ENCODE peak calls at places on chromosomes 16 and 17, in eight cellular contexts. Y, A, E, S, M, W, U and K are unnamed samples.
A peak's percentile ranks its signal among the peaks of the same experiment; 100 is the strongest.

GRCh38 chr17:7234100-7235012 is at the start of gene DVL2:
- DNase-seq in U (peak; percentile 96), S (peak; percentile 97), M (peak; percentile 94), A (peak; percentile 98), Y (peak; percentile 95), E (peak; percentile 95), W (peak; percentile 92), K (peak; percentile 94)

GRCh38 chr17:55584055-55584685 is 72.9 kb upstream of the SMIM36 start:
- DNase-seq in Y (peak; percentile 72), A (peak; percentile 51), M (no peak), S (no peak), U (no peak), E (no peak), W (no peak), K (no peak)

GRCh38 chr17:81034168-81034777 is 678 bp upstream of the BAIAP2 start:
- DNase-seq in W (no peak), U (no peak), M (no peak), S (peak; percentile 62), Y (no peak), E (no peak), A (no peak), K (no peak)

GRCh38 chr16:87350681-87351319 is 32.8 kb downstream of the FBXO31 start:
- DNase-seq in A (no peak), U (no peak), S (no peak), E (no peak), Y (peak; percentile 45), W (no peak), M (peak; percentile 14), K (no peak)

GRCh38 chr17:76467366-76467765 is at the start of gene AANAT:
- DNase-seq in M (no peak), Y (no peak), A (peak; percentile 41), W (no peak), E (no peak), U (no peak), S (peak; percentile 81), K (no peak)

GRCh38 chr17:82875418-82875856 is 35.6 kb upstream of the ZNF750 start:
- DNase-seq in E (no peak), M (no peak), S (peak; percentile 67), U (no peak), Y (no peak), A (no peak), W (no peak), K (no peak)

GRCh38 chr17:40317345-40317873 is 8.4 kb downstream of the RARA start:
- DNase-seq in M (no peak), W (no peak), S (peak; percentile 85), E (peak; percentile 62), Y (peak; percentile 65), A (no peak), U (peak; percentile 57), K (peak; percentile 66)

GRCh38 chr17:39239640-39240314 is 14.0 kb upstream of the STAC2 start:
- DNase-seq in Y (no peak), M (peak; percentile 30), S (peak; percentile 81), U (no peak), W (peak; percentile 71), E (no peak), A (no peak), K (peak; percentile 69)

GRCh38 chr17:38426441-38426840 is 1.8 kb upstream of the ARHGAP23 start:
- DNase-seq in S (no peak), U (no peak), W (no peak), A (no peak), Y (no peak), E (no peak), M (no peak), K (no peak)

GRCh38 chr17:39800540-39800939 is 62.8 kb downstream of the GRB7 start:
- DNase-seq in Y (no peak), A (no peak), M (no peak), W (peak; percentile 55), S (no peak), E (no peak), U (no peak), K (peak; percentile 64)

GRCh38 chr16:64416232-64417010 is 705.4 kb downstream of the CDH11 start:
- DNase-seq in U (no peak), M (no peak), W (no peak), S (no peak), A (no peak), E (no peak), Y (peak; percentile 52), K (no peak)

GRCh38 chr17:76554131-76554530 is 14.3 kb downstream of the PRCD start:
- DNase-seq in Y (no peak), S (no peak), U (peak; percentile 75), M (peak; percentile 61), E (no peak), W (no peak), A (no peak), K (no peak)

GRCh38 chr16:50290856-50291255 is 24.5 kb downstream of the ADCY7 start:
- DNase-seq in S (no peak), W (no peak), E (no peak), A (no peak), U (no peak), M (no peak), Y (no peak), K (no peak)

GRCh38 chr16:89599451-89599858 is 14.0 kb upstream of the DPEP1 start:
- DNase-seq in E (no peak), S (peak; percentile 66), Y (no peak), A (no peak), M (no peak), W (no peak), U (no peak), K (no peak)

GRCh38 chr16:82598766-82599165 is 28.0 kb upstream of the CDH13 start:
- DNase-seq in W (no peak), Y (no peak), A (no peak), S (peak; percentile 26), U (no peak), E (no peak), M (no peak), K (no peak)

GRCh38 chr17:81590121-81590520 is 38.0 kb upstream of the FAAP100 start:
- DNase-seq in M (no peak), S (no peak), Y (no peak), W (no peak), E (no peak), A (no peak), U (no peak), K (no peak)

GRCh38 chr17:65181237-65182061 is 44.3 kb downstream of the RGS9 start:
- DNase-seq in U (no peak), E (no peak), M (no peak), A (no peak), W (peak; percentile 89), S (no peak), Y (no peak), K (no peak)

GRCh38 chr16:77069929-77070328 is 121.1 kb upstream of the MON1B start:
- DNase-seq in Y (no peak), A (no peak), U (no peak), M (no peak), W (no peak), S (no peak), E (no peak), K (no peak)

GRCh38 chr17:77528516-77529327 is 388.0 kb downstream of the SEC14L1 start:
- DNase-seq in W (no peak), E (no peak), S (peak; percentile 86), A (no peak), M (peak; percentile 42), Y (no peak), U (peak; percentile 25), K (no peak)

GRCh38 chr17:33056392-33057146 is 64.9 kb downstream of the SPACA3 start:
- DNase-seq in W (no peak), Y (no peak), S (no peak), U (no peak), M (no peak), A (no peak), E (no peak), K (no peak)

DNA sequence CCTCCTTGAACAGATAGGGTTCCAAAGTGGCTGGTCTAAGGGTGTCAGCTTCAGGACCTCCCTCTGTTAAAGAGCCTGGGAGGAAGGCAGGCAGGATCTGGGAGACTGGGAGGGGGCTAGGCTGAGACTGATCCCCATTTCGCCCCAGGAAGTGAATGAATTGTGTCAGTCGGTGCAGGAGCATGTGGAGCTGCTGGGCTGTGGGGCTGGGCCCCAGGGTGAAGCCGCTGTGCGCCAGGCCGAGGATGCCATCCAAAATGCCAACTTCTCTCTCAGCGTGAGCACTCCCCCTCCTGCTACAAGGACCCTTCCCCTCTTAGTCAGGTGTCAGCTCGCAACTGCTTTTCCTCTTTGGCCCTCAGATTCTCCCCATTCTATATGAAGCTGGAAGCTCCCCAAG is 6.1 kb downstream of the CARMIL2 start:
- DNase-seq in E (peak; percentile 9), Y (no peak), W (no peak), A (no peak), S (no peak), U (no peak), M (no peak), K (no peak)
- H3K36me3 ChIP-seq in E (no peaks in the 10 kb centered on the region), Y (no peaks in the 10 kb centered on the region), W (peaks cover 51% of the 10 kb centered on the region), A (no peaks in the 10 kb centered on the region), S (no peaks in the 10 kb centered on the region), U (no peaks in the 10 kb centered on the region), M (no peaks in the 10 kb centered on the region), K (peaks cover 66% of the 10 kb centered on the region)

DNA sequence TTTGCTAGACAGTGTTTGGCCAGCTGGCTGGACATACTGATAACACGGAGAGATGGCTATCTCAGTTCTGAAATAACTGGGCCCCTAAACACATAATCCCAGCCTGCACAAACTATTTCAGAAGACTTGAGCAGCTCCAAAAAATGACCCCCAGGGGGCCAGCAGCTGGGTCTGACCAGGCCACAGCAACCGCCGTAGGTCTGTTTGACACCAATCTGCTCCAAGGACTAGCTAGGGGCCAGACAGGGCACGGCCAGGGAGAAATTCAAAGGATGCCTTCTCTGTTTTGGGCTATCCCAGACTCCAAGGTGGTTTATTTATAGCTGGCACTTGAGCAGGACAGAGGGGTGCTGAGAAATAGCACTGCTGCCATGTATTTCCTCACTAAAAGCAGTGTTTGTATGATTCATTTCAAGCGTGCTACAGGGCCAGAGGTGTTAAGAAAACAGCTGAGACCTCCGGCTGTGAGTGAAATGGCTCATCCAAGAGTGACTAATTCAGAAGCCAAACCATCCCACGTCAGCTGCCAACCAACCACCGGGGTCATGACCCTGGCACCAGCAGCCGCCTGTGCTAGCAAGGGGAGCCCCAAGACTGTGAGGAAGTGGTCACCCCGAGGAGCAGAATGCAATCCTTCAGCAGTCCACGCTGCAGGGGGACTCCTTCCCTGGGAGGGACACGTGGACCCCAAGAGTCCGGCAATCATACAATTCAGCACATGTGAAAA is 5.7 kb downstream of the GGA2 start:
- DNase-seq in W (peak; percentile 84), E (peak; percentile 51), U (no peak), Y (peak; percentile 86), M (peak; percentile 39), S (peak; percentile 77), A (no peak), K (peak; percentile 82)
- H3K4me3 ChIP-seq in W (peak overlapping the region; percentile 25), E (no peak overlapping the region), U (no peak overlapping the region), Y (no peak overlapping the region), M (no peak overlapping the region), S (peak overlapping the region; percentile 29), A (no peak overlapping the region), K (peak overlapping the region; percentile 31)

DNA sequence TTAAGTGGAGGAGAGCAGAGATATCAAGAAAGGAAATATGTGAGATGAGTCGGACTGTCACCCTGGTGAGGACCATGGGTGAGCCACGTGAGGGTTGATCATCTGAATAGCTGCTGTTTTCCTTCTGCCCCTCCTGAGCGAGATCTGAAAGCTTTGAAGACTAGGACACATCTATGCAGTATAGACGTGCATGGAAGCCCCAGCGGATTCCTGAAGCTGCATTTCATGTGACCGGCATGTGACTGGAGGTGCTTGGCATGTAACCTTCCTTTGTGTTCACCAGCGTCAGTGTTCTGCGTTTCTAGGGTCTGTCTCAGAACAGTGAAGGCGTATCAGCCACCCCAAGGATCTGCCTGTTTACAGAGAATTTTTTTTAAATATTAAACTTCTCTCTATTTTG is 75.1 kb downstream of the MSI2 start:
- DNase-seq in Y (no peak), U (no peak), E (no peak), M (no peak), W (no peak), A (no peak), S (no peak), K (no peak)
- H3K36me3 ChIP-seq in Y (no peaks in the 10 kb centered on the region), U (no peaks in the 10 kb centered on the region), E (no peaks in the 10 kb centered on the region), M (no peaks in the 10 kb centered on the region), W (no peaks in the 10 kb centered on the region), A (no peaks in the 10 kb centered on the region), S (no peaks in the 10 kb centered on the region), K (no peaks in the 10 kb centered on the region)

GRCh38 chr17:67716405-67716798 is 1.3 kb upstream of the NOL11 start:
- DNase-seq in A (no peak), U (no peak), Y (no peak), W (no peak), M (no peak), E (no peak), S (no peak), K (no peak)
- H3K4me3 ChIP-seq in A (no peak overlapping the region), U (no peak overlapping the region), Y (no peak overlapping the region), W (peak overlapping the region; percentile 69), M (no peak overlapping the region), E (no peak overlapping the region), S (no peak overlapping the region), K (no peak overlapping the region)